ENCODE peak calls at places on chromosome 11, in six cellular contexts. C, Q, S, J, G and H are unnamed samples.

GRCh38 chr11:28106351-28107043 is 1.5 kb downstream of the KIF18A start:
- DNase-seq in C (no peak), Q (no peak), S (no peak), J (no peak), G (no peak), H (no peak)

GRCh38 chr11:35524780-35525179 is 636 bp downstream of the PAMR1 start:
- DNase-seq in C (no peak), Q (no peak), S (peak), J (no peak), G (peak), H (no peak)

GRCh38 chr11:10561043-10561818 is 7.2 kb downstream of the LYVE1 start:
- DNase-seq in C (no peak), Q (no peak), S (no peak), J (no peak), G (no peak), H (no peak)

GRCh38 chr11:35711173-35711910 is 48.8 kb downstream of the TRIM44 start:
- DNase-seq in C (no peak), Q (no peak), S (no peak), J (no peak), G (no peak), H (no peak)

GRCh38 chr11:114673661-114674060 is 4.7 kb upstream of the NXPE2 start:
- DNase-seq in C (no peak), Q (no peak), S (no peak), J (no peak), G (no peak), H (no peak)

GRCh38 chr11:67401495-67402191 is at the start of gene PPP1CA:
- DNase-seq in C (peak), Q (peak), S (peak), J (peak), G (peak), H (peak)

GRCh38 chr11:129313588-129314288 is 61.9 kb upstream of the BARX2 start:
- DNase-seq in C (no peak), Q (no peak), S (peak), J (no peak), G (peak), H (no peak)

GRCh38 chr11:128890543-128891409 is at the start of gene KCNJ5:
- DNase-seq in C (peak), Q (no peak), S (no peak), J (no peak), G (no peak), H (no peak)

GRCh38 chr11:83663446-83663845 is 377.3 kb upstream of the CCDC90B start:
- DNase-seq in C (no peak), Q (no peak), S (no peak), J (no peak), G (peak), H (no peak)

GRCh38 chr11:108933630-108934029 is 268.8 kb downstream of the DDX10 start:
- DNase-seq in C (no peak), Q (no peak), S (peak), J (no peak), G (peak), H (no peak)

GRCh38 chr11:20213790-20214189 is 53.5 kb upstream of the DBX1 start:
- DNase-seq in C (no peak), Q (no peak), S (no peak), J (no peak), G (no peak), H (no peak)

GRCh38 chr11:726278-726915 is 20.4 kb downstream of the EPS8L2 start:
- DNase-seq in C (peak), Q (peak), S (peak), J (peak), G (peak), H (no peak)

GRCh38 chr11:58061813-58062212 is 31.1 kb downstream of the OR6Q1 start:
- DNase-seq in C (no peak), Q (no peak), S (peak), J (no peak), G (peak), H (peak)

GRCh38 chr11:119739975-119740374 is 11.0 kb upstream of the NECTIN1 start:
- DNase-seq in C (no peak), Q (no peak), S (no peak), J (peak), G (no peak), H (no peak)

GRCh38 chr11:36254739-36255138 is 34.5 kb downstream of the COMMD9 start:
- DNase-seq in C (no peak), Q (no peak), S (peak), J (no peak), G (peak), H (no peak)

GRCh38 chr11:58658553-58659080 is 36.2 kb downstream of the CNTF start:
- DNase-seq in C (no peak), Q (no peak), S (no peak), J (no peak), G (no peak), H (no peak)

GRCh38 chr11:35583126-35583525 is 35.1 kb upstream of the FJX1 start:
- DNase-seq in C (no peak), Q (no peak), S (peak), J (no peak), G (peak), H (peak)

GRCh38 chr11:12868315-12869073 is 140.6 kb upstream of the RASSF10 start:
- DNase-seq in C (no peak), Q (no peak), S (peak), J (no peak), G (peak), H (no peak)

GRCh38 chr11:124817036-124817435 is 16.8 kb upstream of the MSANTD2 start:
- DNase-seq in C (no peak), Q (no peak), S (no peak), J (no peak), G (no peak), H (no peak)

GRCh38 chr11:84899740-84900139 is 727.4 kb downstream of the DLG2 start:
- DNase-seq in C (no peak), Q (no peak), S (no peak), J (no peak), G (peak), H (no peak)

GRCh38 chr11:70034740-70035365 is 43.3 kb upstream of the ANO1 start:
- DNase-seq in C (no peak), Q (no peak), S (no peak), J (no peak), G (no peak), H (no peak)

GRCh38 chr11:74577624-74578396 is 14.6 kb upstream of the POLD3 start:
- DNase-seq in C (no peak), Q (no peak), S (no peak), J (no peak), G (peak), H (no peak)

GRCh38 chr11:119205080-119205479 is 1.1 kb upstream of the CBL start:
- DNase-seq in C (peak), Q (no peak), S (no peak), J (no peak), G (no peak), H (no peak)

GRCh38 chr11:62546937-62547625 is 475 bp upstream of the AHNAK start:
- DNase-seq in C (no peak), Q (no peak), S (peak), J (peak), G (peak), H (no peak)

GRCh38 chr11:2777871-2778629 is 78.3 kb upstream of the KCNQ1OT1 start:
- DNase-seq in C (peak), Q (peak), S (no peak), J (peak), G (no peak), H (no peak)

GRCh38 chr11:76791861-76792260 is 8.7 kb downstream of the TSKU start:
- DNase-seq in C (no peak), Q (no peak), S (peak), J (no peak), G (peak), H (peak)

GRCh38 chr11:112735470-112735869 is 225.8 kb upstream of the NCAM1 start:
- DNase-seq in C (no peak), Q (no peak), S (no peak), J (no peak), G (no peak), H (no peak)

GRCh38 chr11:112732031-112732430 is 229.2 kb upstream of the NCAM1 start:
- DNase-seq in C (no peak), Q (no peak), S (no peak), J (no peak), G (no peak), H (no peak)

GRCh38 chr11:112730591-112730990 is 230.6 kb upstream of the NCAM1 start:
- DNase-seq in C (no peak), Q (no peak), S (no peak), J (no peak), G (no peak), H (no peak)

GRCh38 chr11:112731538-112731937 is 229.7 kb upstream of the NCAM1 start:
- DNase-seq in C (no peak), Q (no peak), S (no peak), J (no peak), G (no peak), H (no peak)

DNA sequence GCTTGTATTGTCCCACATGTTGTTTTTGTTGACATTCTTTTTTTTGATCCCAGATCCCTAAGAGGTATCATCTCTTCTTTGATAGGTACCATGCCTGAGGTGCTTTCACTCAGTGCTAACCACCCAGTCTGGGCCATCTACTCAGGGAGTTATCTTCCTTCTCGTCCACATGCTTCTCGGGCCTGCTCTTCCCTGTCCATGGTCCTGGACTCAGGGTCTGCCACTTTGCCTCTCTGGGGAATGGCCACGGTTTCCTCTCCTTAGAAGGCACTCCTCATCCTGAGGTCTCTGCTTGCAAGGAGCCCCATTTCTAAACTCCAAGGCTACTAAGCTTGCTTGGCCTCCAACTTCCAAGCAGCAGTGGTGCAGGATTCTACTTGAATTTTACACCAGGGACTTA is 227.0 kb upstream of the NCAM1 start:
- DNase-seq in C (no peak), Q (no peak), S (peak), J (no peak), G (peak), H (no peak)
- H3K4me3 ChIP-seq in C (no peak), Q (no peak), S (no peak), J (no peak), G (no peak), H (no peak)

GRCh38 chr11:34355726-34356125 is 2.1 kb downstream of the ABTB2 start:
- DNase-seq in C (no peak), Q (no peak), S (no peak), J (no peak), G (no peak), H (no peak)
- H3K4me3 ChIP-seq in C (peak), Q (no peak), S (peak), J (no peak), G (no peak), H (no peak)

GRCh38 chr11:93350835-93351234 is 20.3 kb downstream of the DEUP1 start:
- DNase-seq in C (no peak), Q (no peak), S (no peak), J (no peak), G (no peak), H (no peak)
- H3K4me3 ChIP-seq in C (no peak), Q (no peak), S (no peak), J (no peak), G (no peak), H (no peak)

GRCh38 chr11:78291754-78292108 is 103.0 kb downstream of the USP35 start:
- DNase-seq in C (no peak), Q (no peak), S (no peak), J (no peak), G (no peak), H (no peak)
- H3K4me3 ChIP-seq in C (no peak), Q (no peak), S (no peak), J (no peak), G (no peak), H (no peak)

GRCh38 chr11:7552666-7553065 is 38.9 kb downstream of the PPFIBP2 start:
- DNase-seq in C (no peak), Q (no peak), S (no peak), J (no peak), G (no peak), H (no peak)

GRCh38 chr11:7555067-7555699 is 41.4 kb downstream of the PPFIBP2 start:
- DNase-seq in C (peak), Q (no peak), S (no peak), J (peak), G (no peak), H (no peak)

GRCh38 chr11:7548659-7549283 is 35.0 kb downstream of the PPFIBP2 start:
- DNase-seq in C (no peak), Q (no peak), S (no peak), J (no peak), G (no peak), H (no peak)

GRCh38 chr11:7549681-7550080 is 35.9 kb downstream of the PPFIBP2 start:
- DNase-seq in C (no peak), Q (no peak), S (no peak), J (no peak), G (no peak), H (no peak)

DNA sequence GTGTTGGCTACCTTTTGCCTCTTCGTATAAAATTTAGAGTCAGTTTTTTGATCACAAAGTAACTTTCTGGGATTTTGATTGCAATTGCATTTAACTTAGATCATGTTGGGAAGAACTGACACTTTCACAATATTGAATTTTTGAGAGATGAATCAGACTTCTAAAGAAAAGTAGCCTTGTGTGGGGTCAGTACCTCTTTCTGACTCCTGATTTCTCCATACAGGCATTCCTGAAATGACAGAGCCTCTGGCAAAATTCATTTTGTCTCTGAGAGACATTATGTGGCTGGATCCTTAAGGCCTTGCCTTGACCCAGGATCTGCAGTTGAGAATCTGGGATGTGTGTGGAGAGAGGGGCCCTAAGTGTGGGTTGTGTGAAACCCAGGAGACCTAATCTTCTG is 37.8 kb downstream of the PPFIBP2 start:
- DNase-seq in C (no peak), Q (no peak), S (peak), J (no peak), G (peak), H (peak)
- H3K4me3 ChIP-seq in C (no peak), Q (no peak), S (no peak), J (no peak), G (no peak), H (no peak)

GRCh38 chr11:123438191-123438627 is 8.1 kb downstream of the GRAMD1B start:
- DNase-seq in C (no peak), Q (no peak), S (no peak), J (no peak), G (peak), H (no peak)
- H3K4me3 ChIP-seq in C (no peak), Q (no peak), S (no peak), J (no peak), G (no peak), H (no peak)

DNA sequence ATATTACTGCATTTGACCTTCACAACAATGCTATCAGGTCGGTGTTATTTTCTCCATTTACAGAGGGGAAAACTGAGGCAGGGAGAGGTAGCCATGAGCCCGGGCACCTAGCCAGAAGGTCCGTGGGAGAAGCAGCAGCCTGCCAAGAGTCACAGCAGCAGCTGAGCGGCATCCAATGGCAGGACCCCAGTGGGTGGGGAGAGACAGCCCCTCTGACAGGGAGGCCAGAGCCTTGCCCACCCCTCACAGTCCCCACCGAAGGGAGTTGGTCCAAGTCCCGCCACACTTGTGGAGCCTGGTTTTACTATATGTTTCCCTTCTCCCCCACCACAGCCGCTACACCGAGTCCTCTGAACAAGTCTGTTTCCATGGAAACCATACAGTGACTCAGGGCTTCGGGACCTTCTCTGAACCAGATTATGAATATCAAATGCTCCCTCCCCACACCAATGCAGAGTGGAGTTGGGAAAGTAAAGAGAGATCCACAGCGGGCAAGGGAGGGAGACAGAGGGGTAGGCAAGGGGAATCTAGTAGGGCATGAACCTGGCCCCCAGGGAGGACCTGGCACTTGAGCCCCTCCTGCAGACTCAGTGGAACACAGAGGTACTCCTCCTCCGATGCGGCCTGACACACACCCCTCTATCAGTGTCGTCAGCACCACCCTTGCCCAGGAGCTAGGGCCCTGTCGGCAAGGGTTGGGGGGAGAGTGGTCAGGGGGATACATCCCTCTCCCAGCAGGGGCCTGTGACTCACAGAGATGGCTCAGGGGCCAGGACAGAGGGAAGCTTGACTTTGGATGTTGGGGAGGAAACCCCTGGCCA is 2.5 kb downstream of the CHST1 start:
- DNase-seq in C (peak), Q (no peak), S (peak), J (no peak), G (peak), H (peak)
- H3K4me3 ChIP-seq in C (no peak), Q (no peak), S (no peak), J (no peak), G (no peak), H (peak)

GRCh38 chr11:75668508-75669297 is at the start of gene MAP6:
- DNase-seq in C (no peak), Q (no peak), S (peak), J (no peak), G (no peak), H (no peak)
- H3K4me3 ChIP-seq in C (peak), Q (peak), S (peak), J (no peak), G (peak), H (peak)

GRCh38 chr11:64745219-64745522 is 1.2 kb upstream of the RASGRP2 start:
- DNase-seq in C (peak), Q (peak), S (no peak), J (peak), G (no peak), H (no peak)

GRCh38 chr11:64744544-64745218 is 739 bp upstream of the RASGRP2 start:
- DNase-seq in C (no peak), Q (no peak), S (no peak), J (no peak), G (no peak), H (no peak)

GRCh38 chr11:64742087-64742939 is 1.6 kb downstream of the RASGRP2 start:
- DNase-seq in C (no peak), Q (no peak), S (no peak), J (peak), G (no peak), H (no peak)

GRCh38 chr11:64742940-64743590 is 877 bp downstream of the RASGRP2 start:
- DNase-seq in C (peak), Q (peak), S (peak), J (peak), G (no peak), H (no peak)

GRCh38 chr11:64743591-64744543 is at the start of gene RASGRP2:
- DNase-seq in C (peak), Q (peak), S (peak), J (peak), G (no peak), H (no peak)
- H3K4me3 ChIP-seq in C (peak), Q (peak), S (peak), J (no peak), G (peak), H (peak)